ENCODE peak calls at places on chromosomes 4 and X, in seven cellular contexts. I is stomach, D is upper lobe of left lung, N is GM12878, R is ovary, V is transverse colon, P is sigmoid colon. M is an unnamed sample.

GRCh38 chr4:80173387-80173786 is 23.9 kb upstream of the PRDM8 start:
- DNase-seq in I (no peak), D (no peak), N (no peak), R (no peak), V (no peak), P (no peak), M (no peak)

GRCh38 chrX:153580700-153581386 is 18.1 kb downstream of the CCNQ start:
- DNase-seq in I (no peak), D (no peak), N (no peak), R (no peak), V (no peak), P (no peak), M (no peak)

GRCh38 chr4:101355246-101355645 is 7.9 kb upstream of the PPP3CA start:
- DNase-seq in I (no peak), D (no peak), N (no peak), R (no peak), V (no peak), P (no peak), M (no peak)

GRCh38 chrX:2640436-2641150 is 50.5 kb upstream of the CD99 start:
- DNase-seq in I (no peak), D (no peak), N (no peak), R (no peak), V (no peak), P (no peak), M (no peak)

GRCh38 chrX:115912372-115912897 is 258.1 kb upstream of the AGTR2 start:
- DNase-seq in I (no peak), D (no peak), N (peak), R (no peak), V (peak), P (no peak), M (no peak)

GRCh38 chr4:16439003-16439402 is 212.7 kb upstream of the TAPT1 start:
- DNase-seq in I (no peak), D (no peak), N (no peak), R (no peak), V (no peak), P (no peak), M (no peak)

GRCh38 chr4:91025240-91026173 is 898.3 kb downstream of the CCSER1 start:
- DNase-seq in I (no peak), D (no peak), N (no peak), R (no peak), V (no peak), P (no peak), M (no peak)

GRCh38 chrX:115696039-115696438 is 135.1 kb downstream of the PLS3 start:
- DNase-seq in I (no peak), D (no peak), N (no peak), R (no peak), V (no peak), P (no peak), M (no peak)

GRCh38 chrX:153474718-153475117 is 4.3 kb upstream of the HAUS7 start:
- DNase-seq in I (peak), D (peak), N (no peak), R (peak), V (peak), P (peak), M (peak)

GRCh38 chr4:109691411-109691920 is 11.8 kb downstream of the CASP6 start:
- DNase-seq in I (no peak), D (no peak), N (no peak), R (no peak), V (no peak), P (no peak), M (no peak)

GRCh38 chrX:22366866-22367265 is 94.2 kb downstream of the CBLL2 start:
- DNase-seq in I (no peak), D (no peak), N (no peak), R (no peak), V (no peak), P (no peak), M (no peak)

GRCh38 chrX:22366166-22366702 is 93.5 kb downstream of the CBLL2 start:
- DNase-seq in I (no peak), D (no peak), N (no peak), R (no peak), V (no peak), P (no peak), M (no peak)

GRCh38 chrX:22360129-22360528 is 87.4 kb downstream of the CBLL2 start:
- DNase-seq in I (no peak), D (no peak), N (no peak), R (no peak), V (no peak), P (peak), M (no peak)

GRCh38 chrX:22365460-22365859 is 92.7 kb downstream of the CBLL2 start:
- DNase-seq in I (no peak), D (no peak), N (no peak), R (no peak), V (no peak), P (no peak), M (no peak)
- H3K27ac ChIP-seq in I (no peak), D (no peak), N (no peak), R (no peak), V (no peak), P (no peak), M (no peak)

GRCh38 chr4:118278473-118279274 is 74.1 kb downstream of the PRSS12 start:
- DNase-seq in I (peak), D (peak), N (peak), R (peak), V (peak), P (peak), M (peak)

GRCh38 chr4:118279328-118279727 is 73.5 kb downstream of the PRSS12 start:
- DNase-seq in I (no peak), D (no peak), N (no peak), R (no peak), V (no peak), P (no peak), M (no peak)

GRCh38 chr4:118281611-118282442 is 71.0 kb downstream of the PRSS12 start:
- DNase-seq in I (no peak), D (no peak), N (no peak), R (peak), V (no peak), P (no peak), M (no peak)

GRCh38 chr4:118279920-118280432 is 72.8 kb downstream of the PRSS12 start:
- DNase-seq in I (no peak), D (no peak), N (no peak), R (no peak), V (no peak), P (no peak), M (no peak)

DNA sequence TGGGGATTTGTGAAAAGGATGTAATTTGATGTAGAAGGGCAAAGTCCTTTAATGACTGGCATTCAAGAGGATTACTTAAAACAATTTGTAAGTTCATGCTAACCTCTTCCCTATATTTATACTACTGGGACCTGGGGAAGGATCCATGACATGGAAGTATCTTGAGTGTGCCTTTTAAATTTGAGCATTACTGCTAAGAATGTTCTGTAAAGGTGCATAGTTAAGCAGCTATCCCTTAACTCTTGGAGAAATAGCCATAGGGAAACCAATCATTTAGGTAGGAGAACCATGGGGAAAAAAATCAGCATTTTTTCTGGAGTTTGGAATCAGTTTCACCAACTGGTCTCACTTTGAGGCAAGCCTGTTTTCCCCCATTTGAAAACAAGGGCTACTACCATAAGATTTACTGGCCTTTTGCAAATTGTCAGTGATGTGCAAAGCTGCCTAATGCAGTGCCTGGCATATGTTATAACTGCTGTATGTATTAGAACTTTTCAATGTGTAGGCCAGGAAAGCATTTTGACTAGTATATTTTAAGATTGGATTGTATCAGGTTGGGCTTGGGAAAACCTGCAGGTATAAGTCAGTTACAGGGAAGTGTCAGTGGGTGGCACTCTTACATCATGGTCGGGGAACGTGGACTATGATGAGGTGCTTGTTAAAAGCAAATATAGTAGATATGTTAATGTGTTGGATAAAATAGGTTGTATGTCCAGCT is 72.1 kb downstream of the PRSS12 start:
- DNase-seq in I (peak), D (no peak), N (peak), R (no peak), V (peak), P (no peak), M (no peak)
- TF ChIP-seq POLR2A in I (no peak), D (no peak), N (no peak), R (no peak), V (no peak), P (no peak), M (no peak)

GRCh38 chrX:103101280-103102042 is 8.5 kb upstream of the NXF3 start:
- DNase-seq in I (no peak), D (no peak), N (no peak), R (no peak), V (no peak), P (no peak), M (no peak)
- TF ChIP-seq EP300 in I (no peak), D (no peak), N (no peak), R (no peak), V (no peak), P (no peak), M (no peak)

GRCh38 chr4:98642991-98643426 is 15.4 kb downstream of the TSPAN5 start:
- DNase-seq in I (no peak), D (no peak), N (no peak), R (no peak), V (no peak), P (no peak), M (no peak)
- H3K27ac ChIP-seq in I (no peak), D (no peak), N (no peak), R (no peak), V (no peak), P (no peak), M (no peak)

GRCh38 chrX:15497865-15498264 is 2.7 kb upstream of the BMX start:
- DNase-seq in I (peak), D (no peak), N (no peak), R (peak), V (peak), P (no peak), M (peak)

GRCh38 chrX:15496809-15497208 is 3.7 kb upstream of the PIR start:
- DNase-seq in I (no peak), D (no peak), N (no peak), R (no peak), V (no peak), P (no peak), M (no peak)

GRCh38 chrX:15498741-15499140 is 1.9 kb upstream of the BMX start:
- DNase-seq in I (no peak), D (no peak), N (no peak), R (no peak), V (no peak), P (no peak), M (no peak)

GRCh38 chrX:15495801-15496200 is 2.7 kb upstream of the PIR start:
- DNase-seq in I (no peak), D (no peak), N (no peak), R (no peak), V (no peak), P (no peak), M (no peak)

GRCh38 chrX:15493118-15494082 is at the start of gene PIR:
- DNase-seq in I (peak), D (peak), N (peak), R (peak), V (peak), P (peak), M (peak)
- TF ChIP-seq POLR2A in I (no peak), D (no peak), N (peak), R (peak), V (peak), P (no peak), M (peak)

DNA sequence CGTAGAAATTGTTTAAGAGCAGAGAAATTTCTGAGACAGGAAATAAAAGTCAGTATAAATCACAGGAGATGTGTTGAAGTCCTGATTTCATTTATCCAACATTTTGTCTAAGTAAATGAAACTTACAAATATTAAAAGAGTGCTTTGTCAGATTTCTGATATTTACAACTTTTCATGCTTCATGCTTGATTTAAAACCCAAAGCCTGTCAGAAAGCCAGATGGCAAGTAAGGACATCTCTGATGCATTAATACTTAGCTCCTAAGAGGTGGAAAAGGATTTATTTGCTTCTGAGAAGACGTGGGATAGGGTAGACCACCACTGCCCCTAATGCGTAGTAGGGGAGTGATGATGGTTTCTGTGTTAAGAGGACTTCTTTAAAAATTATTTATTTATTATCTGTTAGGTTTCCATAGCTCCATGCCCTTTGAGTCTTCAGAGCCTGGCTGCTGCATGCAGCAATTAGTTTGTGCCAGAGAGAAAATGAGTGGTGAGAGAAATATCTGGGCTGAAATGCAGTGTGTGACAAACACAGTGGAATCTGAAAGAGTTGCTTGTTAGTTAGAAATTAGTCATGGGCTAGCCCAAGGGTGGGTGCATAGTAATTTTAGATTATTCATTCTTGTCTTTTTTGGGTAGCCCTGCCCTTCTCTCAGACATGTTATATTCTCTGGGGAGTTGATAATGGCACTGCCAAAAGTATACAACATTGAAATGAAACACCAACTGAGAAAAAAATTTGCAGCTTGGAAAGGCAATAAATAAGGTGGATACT is 333.8 kb downstream of the C4orf33 start:
- DNase-seq in I (no peak), D (no peak), N (no peak), R (no peak), V (no peak), P (no peak), M (no peak)
- TF ChIP-seq EP300 in I (no peak), D (no peak), N (no peak), R (no peak), V (no peak), P (no peak), M (no peak)

GRCh38 chr4:94446386-94446785 is 5.4 kb upstream of the PDLIM5 start:
- DNase-seq in I (no peak), D (no peak), N (no peak), R (no peak), V (no peak), P (no peak), M (no peak)
- H3K27ac ChIP-seq in I (no peak), D (no peak), N (no peak), R (no peak), V (no peak), P (no peak), M (no peak)

GRCh38 chr4:124890522-124890921 is 178.0 kb upstream of the ANKRD50 start:
- DNase-seq in I (no peak), D (no peak), N (no peak), R (no peak), V (no peak), P (no peak), M (no peak)

GRCh38 chr4:124883642-124884041 is 171.1 kb upstream of the ANKRD50 start:
- DNase-seq in I (no peak), D (no peak), N (no peak), R (no peak), V (no peak), P (no peak), M (no peak)

GRCh38 chr4:124884316-124884715 is 171.8 kb upstream of the ANKRD50 start:
- DNase-seq in I (no peak), D (no peak), N (no peak), R (no peak), V (no peak), P (no peak), M (no peak)

GRCh38 chr4:124887738-124888137 is 175.2 kb upstream of the ANKRD50 start:
- DNase-seq in I (no peak), D (no peak), N (no peak), R (no peak), V (no peak), P (no peak), M (no peak)
- TF ChIP-seq POLR2A in I (no peak), D (no peak), N (no peak), R (no peak), V (no peak), P (no peak), M (no peak)

GRCh38 chr4:127880764-127881564 is at the start of gene PLK4:
- DNase-seq in I (peak), D (peak), N (peak), R (peak), V (peak), P (peak), M (peak)
- TF ChIP-seq EP300 in I (no peak), D (no peak), N (peak), R (no peak), V (no peak), P (no peak), M (no peak)